ENCODE peak calls at places on chromosomes 1 and 21, in eight cellular contexts. N is BJ; D is gastrocnemius medialis; U is fibroblast of lung; P is naive thymus-derived CD4-positive, alpha-beta T cell; Z is cardiac muscle cell; A is NT2/D1; I is H7. K is an unnamed sample.

GRCh38 chr1:8569242-8569641 is 248.2 kb downstream of the RERE start:
- DNase-seq in I (no peak), D (no peak), U (no peak), P (no peak), N (no peak), Z (no peak), A (no peak), K (no peak)

GRCh38 chr1:55054396-55054795 is 15.0 kb downstream of the PCSK9 start:
- DNase-seq in P (no peak), D (no peak), N (no peak), U (no peak), I (peak; percentile 23), A (no peak), Z (no peak), K (no peak)

GRCh38 chr1:167127661-167128060 is 33.8 kb downstream of the STYXL2 start:
- DNase-seq in U (no peak), P (no peak), N (no peak), I (no peak), Z (no peak), D (no peak), A (no peak), K (no peak)

GRCh38 chr21:40049031-40049958 is 182.1 kb downstream of the PCP4 start:
- DNase-seq in U (no peak), A (no peak), I (peak; percentile 28), D (no peak), Z (no peak), N (no peak), P (no peak), K (peak; percentile 31)

GRCh38 chr1:29523531-29523930 is 287.2 kb downstream of the PTPRU start:
- DNase-seq in I (no peak), U (no peak), P (no peak), D (no peak), Z (no peak), N (no peak), A (no peak), K (no peak)

GRCh38 chr1:91828583-91829281 is 57.2 kb downstream of the TGFBR3 start:
- DNase-seq in U (no peak), P (no peak), D (no peak), N (no peak), I (no peak), A (no peak), Z (no peak), K (no peak)

GRCh38 chr1:116855788-116856187 is 53.9 kb upstream of the PTGFRN start:
- DNase-seq in U (peak; percentile 82), N (peak; percentile 51), I (no peak), D (no peak), Z (peak; percentile 60), A (no peak), P (no peak), K (no peak)

GRCh38 chr1:179142889-179143299 is 61.0 kb downstream of the TOR3A start:
- DNase-seq in A (no peak), D (no peak), I (no peak), P (no peak), Z (peak; percentile 97), N (peak; percentile 97), U (peak; percentile 98), K (peak; percentile 96)

GRCh38 chr1:201945863-201946223 is 505 bp downstream of the LMOD1 start:
- DNase-seq in I (no peak), D (no peak), Z (no peak), P (no peak), U (no peak), N (no peak), A (no peak), K (no peak)

GRCh38 chr1:89706700-89707012 is 73.7 kb downstream of the LRRC8C start:
- DNase-seq in I (no peak), D (no peak), P (no peak), N (no peak), A (no peak), U (no peak), Z (no peak), K (no peak)
- H3K4me3 ChIP-seq in I (no peak overlapping the region), D (no peak overlapping the region), P (no peak overlapping the region), N (no peak overlapping the region), A (no peak overlapping the region), U (no peak overlapping the region), Z (no peak overlapping the region), K (no peak overlapping the region)

DNA sequence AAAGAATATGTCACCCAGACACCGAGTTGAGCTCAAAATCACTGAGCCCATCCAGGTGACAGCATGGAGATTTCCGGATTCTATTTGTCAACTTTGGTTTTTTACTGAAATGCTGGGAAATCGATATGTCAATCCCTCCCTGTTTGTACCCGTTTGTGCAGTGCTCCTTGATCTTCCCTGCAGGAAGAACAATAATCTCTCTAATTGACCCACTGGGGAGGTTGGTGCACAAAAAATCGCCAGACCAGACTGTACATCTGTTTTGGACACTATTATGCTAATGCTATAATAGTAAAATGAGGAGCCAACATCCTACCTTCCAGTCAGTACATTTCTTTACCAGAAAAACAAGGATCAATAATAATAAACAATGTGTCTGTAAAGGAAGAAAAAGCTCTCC is 1.8 kb downstream of the BARHL2 start:
- DNase-seq in P (no peak), N (no peak), Z (no peak), I (no peak), A (no peak), D (no peak), U (no peak), K (no peak)
- H3K27me3 ChIP-seq in P (peaks cover 71% of the 10 kb centered on the region), N (peaks cover 80% of the 10 kb centered on the region), Z (peaks cover 100% of the 10 kb centered on the region), I (peaks cover 98% of the 10 kb centered on the region), A (peaks cover 98% of the 10 kb centered on the region), D (peaks cover 95% of the 10 kb centered on the region), U (peaks cover 81% of the 10 kb centered on the region), K (peaks cover 86% of the 10 kb centered on the region)

GRCh38 chr1:245086389-245086969 is 68.3 kb upstream of the KIF26B start:
- DNase-seq in P (no peak), U (peak; percentile 61), N (peak; percentile 60), D (no peak), A (no peak), Z (peak; percentile 56), I (no peak), K (no peak)
- H3K36me3 ChIP-seq in P (no peaks in the 10 kb centered on the region), U (no peaks in the 10 kb centered on the region), N (no peaks in the 10 kb centered on the region), D (no peaks in the 10 kb centered on the region), A (peaks cover 8% of the 10 kb centered on the region), Z (no peaks in the 10 kb centered on the region), I (no peaks in the 10 kb centered on the region), K (no peaks in the 10 kb centered on the region)

GRCh38 chr1:226719596-226720386 is 19.3 kb downstream of the ITPKB start:
- DNase-seq in Z (no peak), P (no peak), I (no peak), D (no peak), U (no peak), N (no peak), A (no peak), K (no peak)
- H3K4me3 ChIP-seq in Z (no peak overlapping the region), P (no peak overlapping the region), I (no peak overlapping the region), D (no peak overlapping the region), U (no peak overlapping the region), N (no peak overlapping the region), A (no peak overlapping the region), K (no peak overlapping the region)

DNA sequence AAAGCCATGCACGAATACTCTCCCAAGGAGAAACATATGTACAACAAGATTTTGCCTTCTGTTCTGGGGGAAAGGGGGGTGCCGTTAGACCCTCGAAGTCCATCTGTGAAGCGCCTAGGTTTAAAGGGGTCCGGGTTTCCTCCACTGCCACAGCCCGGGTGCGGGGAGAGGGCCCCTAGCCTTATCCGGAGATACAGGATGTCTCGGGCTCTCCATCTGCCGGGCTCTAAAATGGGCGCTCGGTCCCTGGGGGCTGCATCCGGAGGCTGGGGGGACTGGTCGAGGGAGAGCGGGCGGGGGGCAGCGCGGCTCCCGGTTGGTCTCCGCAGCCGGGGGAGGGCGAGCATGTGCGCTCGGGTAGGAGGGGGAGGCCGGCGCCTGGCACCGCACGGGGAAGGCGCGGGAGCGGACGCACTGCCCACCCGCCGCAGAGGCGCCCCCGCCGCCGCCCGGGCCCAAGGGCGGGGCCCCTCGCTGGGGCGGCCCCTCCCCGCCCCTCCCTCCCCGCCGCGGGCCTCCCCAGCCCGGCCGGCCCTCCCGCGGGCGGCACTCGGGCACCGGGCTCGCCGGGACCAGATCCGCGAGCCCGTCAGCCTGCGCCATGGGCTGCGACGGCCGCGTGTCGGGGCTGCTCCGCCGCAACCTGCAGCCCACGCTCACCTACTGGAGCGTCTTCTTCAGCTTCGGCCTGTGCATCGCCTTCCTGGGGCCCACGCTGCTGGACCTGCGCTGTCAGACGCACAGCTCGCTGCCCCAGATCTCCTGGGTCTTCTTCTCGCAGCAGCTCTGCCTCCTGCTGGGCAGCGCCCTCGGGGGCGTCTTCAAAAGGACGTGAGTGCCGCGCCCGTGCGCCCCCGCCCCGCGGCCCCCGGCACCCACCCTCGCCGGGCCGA is 63.1 kb downstream of the ELK4 start:
- DNase-seq in Z (peak; percentile 11), D (no peak), N (no peak), P (no peak), A (no peak), I (peak; percentile 76), U (no peak), K (no peak)
- H3K27me3 ChIP-seq in Z (peaks cover 70% of the 10 kb centered on the region), D (peaks cover 31% of the 10 kb centered on the region), N (peaks cover 48% of the 10 kb centered on the region), P (peaks cover 14% of the 10 kb centered on the region), A (peaks cover 52% of the 10 kb centered on the region), I (peaks cover 60% of the 10 kb centered on the region), U (peaks cover 47% of the 10 kb centered on the region), K (peaks cover 65% of the 10 kb centered on the region)

K was measured in kidney epithelial cell.